ENCODE peak calls at places on chromosomes 16 and 17, in nine cellular contexts. One of them, this sample, is unnamed.

GRCh38 chr16:14097182-14097951 is 26.2 kb downstream of the MRTFB start:
- DNase-seq in right lobe of liver: no peak
- DNase-seq in spleen: no peak
- DNase-seq in HL-60: no peak
- DNase-seq in cardiac muscle cell: no peak
- DNase-seq in IMR-90: no peak
- DNase-seq in heart right ventricle: no peak
- DNase-seq in lower lobe of right lung: no peak
- DNase-seq in H9: no peak
- DNase-seq in this sample: no peak

GRCh38 chr16:72763927-72764628 is 283.9 kb downstream of the ZFHX3 start:
- DNase-seq in heart right ventricle: no peak
- DNase-seq in cardiac muscle cell: no peak
- DNase-seq in spleen: no peak
- DNase-seq in lower lobe of right lung: no peak
- DNase-seq in IMR-90: no peak
- DNase-seq in HL-60: no peak
- DNase-seq in right lobe of liver: no peak
- DNase-seq in H9: no peak
- DNase-seq in this sample: no peak

GRCh38 chr17:1919206-1919605 is 89.4 kb downstream of the RPA1 start:
- DNase-seq in heart right ventricle: no peak
- DNase-seq in HL-60: no peak
- DNase-seq in right lobe of liver: peak; percentile 20
- DNase-seq in lower lobe of right lung: no peak
- DNase-seq in spleen: no peak
- DNase-seq in cardiac muscle cell: no peak
- DNase-seq in H9: no peak
- DNase-seq in IMR-90: no peak
- DNase-seq in this sample: no peak

GRCh38 chr17:28227278-28228108 is 91.5 kb upstream of the TMEM97 start:
- DNase-seq in IMR-90: no peak
- DNase-seq in spleen: peak; percentile 75
- DNase-seq in right lobe of liver: peak; percentile 75
- DNase-seq in H9: peak; percentile 100
- DNase-seq in HL-60: no peak
- DNase-seq in lower lobe of right lung: peak; percentile 87
- DNase-seq in cardiac muscle cell: peak; percentile 44
- DNase-seq in heart right ventricle: peak; percentile 24
- DNase-seq in this sample: peak; percentile 98

GRCh38 chr16:3431779-3432219 is 11.5 kb downstream of the ZNF597 start:
- DNase-seq in right lobe of liver: peak; percentile 79
- DNase-seq in spleen: peak; percentile 90
- DNase-seq in HL-60: peak; percentile 96
- DNase-seq in lower lobe of right lung: peak; percentile 59
- DNase-seq in IMR-90: peak; percentile 31
- DNase-seq in cardiac muscle cell: peak; percentile 56
- DNase-seq in heart right ventricle: peak; percentile 61
- DNase-seq in H9: no peak
- DNase-seq in this sample: peak; percentile 62

GRCh38 chr16:82832861-82833260 is 206.1 kb downstream of the CDH13 start:
- DNase-seq in IMR-90: peak; percentile 90
- DNase-seq in H9: no peak
- DNase-seq in heart right ventricle: no peak
- DNase-seq in spleen: no peak
- DNase-seq in HL-60: no peak
- DNase-seq in cardiac muscle cell: peak; percentile 22
- DNase-seq in lower lobe of right lung: no peak
- DNase-seq in right lobe of liver: no peak
- DNase-seq in this sample: no peak

GRCh38 chr16:66660422-66661209 is 35.9 kb downstream of the CMTM4 start:
- DNase-seq in right lobe of liver: peak; percentile 73
- DNase-seq in H9: no peak
- DNase-seq in spleen: peak; percentile 76
- DNase-seq in IMR-90: peak; percentile 84
- DNase-seq in HL-60: peak; percentile 57
- DNase-seq in lower lobe of right lung: peak; percentile 66
- DNase-seq in cardiac muscle cell: peak; percentile 88
- DNase-seq in heart right ventricle: peak; percentile 57
- DNase-seq in this sample: peak; percentile 27

GRCh38 chr16:760498-761343 is at the start of gene MSLN:
- DNase-seq in IMR-90: no peak
- DNase-seq in lower lobe of right lung: peak; percentile 69
- DNase-seq in heart right ventricle: no peak
- DNase-seq in H9: no peak
- DNase-seq in HL-60: no peak
- DNase-seq in cardiac muscle cell: no peak
- DNase-seq in right lobe of liver: no peak
- DNase-seq in spleen: no peak
- DNase-seq in this sample: no peak

GRCh38 chr16:1561836-1562235 is 28.4 kb downstream of the TMEM204 start:
- DNase-seq in lower lobe of right lung: no peak
- DNase-seq in HL-60: no peak
- DNase-seq in heart right ventricle: no peak
- DNase-seq in spleen: no peak
- DNase-seq in IMR-90: no peak
- DNase-seq in right lobe of liver: no peak
- DNase-seq in cardiac muscle cell: no peak
- DNase-seq in H9: no peak
- DNase-seq in this sample: no peak

GRCh38 chr16:19583665-19584300 is 28.3 kb downstream of the VPS35L start:
- DNase-seq in spleen: no peak
- DNase-seq in H9: no peak
- DNase-seq in lower lobe of right lung: no peak
- DNase-seq in right lobe of liver: no peak
- DNase-seq in cardiac muscle cell: peak; percentile 72
- DNase-seq in HL-60: peak; percentile 47
- DNase-seq in heart right ventricle: no peak
- DNase-seq in IMR-90: peak; percentile 55
- DNase-seq in this sample: peak; percentile 39

GRCh38 chr16:50326835-50327465 is 41.8 kb downstream of the BRD7 start:
- DNase-seq in lower lobe of right lung: no peak
- DNase-seq in IMR-90: peak; percentile 36
- DNase-seq in cardiac muscle cell: peak; percentile 37
- DNase-seq in H9: peak; percentile 33
- DNase-seq in heart right ventricle: no peak
- DNase-seq in right lobe of liver: no peak
- DNase-seq in HL-60: peak; percentile 35
- DNase-seq in spleen: no peak
- DNase-seq in this sample: no peak

GRCh38 chr16:70483426-70483825 is 29.0 kb downstream of the FCSK start:
- DNase-seq in right lobe of liver: no peak
- DNase-seq in spleen: no peak
- DNase-seq in lower lobe of right lung: no peak
- DNase-seq in H9: no peak
- DNase-seq in cardiac muscle cell: no peak
- DNase-seq in HL-60: no peak
- DNase-seq in heart right ventricle: no peak
- DNase-seq in IMR-90: no peak
- DNase-seq in this sample: no peak

GRCh38 chr16:50526796-50527195 is 21.4 kb upstream of the NKD1 start:
- DNase-seq in cardiac muscle cell: no peak
- DNase-seq in heart right ventricle: no peak
- DNase-seq in H9: peak; percentile 10
- DNase-seq in spleen: peak; percentile 50
- DNase-seq in IMR-90: no peak
- DNase-seq in HL-60: no peak
- DNase-seq in right lobe of liver: no peak
- DNase-seq in lower lobe of right lung: no peak
- DNase-seq in this sample: no peak

GRCh38 chr16:68396481-68396880 is 51.8 kb downstream of the SMPD3 start:
- DNase-seq in lower lobe of right lung: peak; percentile 43
- DNase-seq in IMR-90: peak; percentile 58
- DNase-seq in H9: no peak
- DNase-seq in spleen: peak; percentile 51
- DNase-seq in cardiac muscle cell: peak; percentile 61
- DNase-seq in heart right ventricle: no peak
- DNase-seq in right lobe of liver: peak; percentile 68
- DNase-seq in HL-60: peak; percentile 29
- DNase-seq in this sample: no peak

GRCh38 chr17:82018152-82019041 is 4.3 kb downstream of the CENPX start:
- DNase-seq in right lobe of liver: no peak
- DNase-seq in spleen: no peak
- DNase-seq in H9: no peak
- DNase-seq in lower lobe of right lung: no peak
- DNase-seq in HL-60: no peak
- DNase-seq in cardiac muscle cell: no peak
- DNase-seq in IMR-90: no peak
- DNase-seq in heart right ventricle: no peak
- DNase-seq in this sample: no peak

GRCh38 chr16:8764486-8765250 is 32.8 kb downstream of the TMEM186 start:
- DNase-seq in spleen: peak; percentile 49
- DNase-seq in IMR-90: no peak
- DNase-seq in cardiac muscle cell: no peak
- DNase-seq in HL-60: no peak
- DNase-seq in heart right ventricle: no peak
- DNase-seq in lower lobe of right lung: no peak
- DNase-seq in H9: peak; percentile 44
- DNase-seq in right lobe of liver: no peak
- DNase-seq in this sample: no peak

GRCh38 chr17:38874505-38875419 is 4.9 kb downstream of the LASP1 start:
- DNase-seq in HL-60: no peak
- DNase-seq in H9: peak; percentile 34
- DNase-seq in IMR-90: no peak
- DNase-seq in heart right ventricle: no peak
- DNase-seq in cardiac muscle cell: peak; percentile 44
- DNase-seq in lower lobe of right lung: no peak
- DNase-seq in spleen: no peak
- DNase-seq in right lobe of liver: no peak
- DNase-seq in this sample: no peak

GRCh38 chr17:29616300-29617048 is 6.2 kb downstream of the CORO6 start:
- DNase-seq in IMR-90: no peak
- DNase-seq in H9: no peak
- DNase-seq in heart right ventricle: no peak
- DNase-seq in HL-60: no peak
- DNase-seq in cardiac muscle cell: no peak
- DNase-seq in spleen: no peak
- DNase-seq in lower lobe of right lung: no peak
- DNase-seq in right lobe of liver: peak; percentile 46
- DNase-seq in this sample: peak; percentile 75
- H3K27ac ChIP-seq in IMR-90: no peak overlapping the region
- H3K27ac ChIP-seq in H9: no peak overlapping the region
- H3K27ac ChIP-seq in heart right ventricle: peak overlapping the region; percentile 37
- H3K27ac ChIP-seq in HL-60: no peak overlapping the region
- H3K27ac ChIP-seq in cardiac muscle cell: no peak overlapping the region
- H3K27ac ChIP-seq in spleen: peak overlapping the region; percentile 70
- H3K27ac ChIP-seq in lower lobe of right lung: peak overlapping the region; percentile 69
- H3K27ac ChIP-seq in right lobe of liver: no peak overlapping the region
- H3K27ac ChIP-seq in this sample: no peak overlapping the region

GRCh38 chr17:74104921-74105320 is 98.6 kb upstream of the RPL38 start:
- DNase-seq in heart right ventricle: no peak
- DNase-seq in right lobe of liver: no peak
- DNase-seq in IMR-90: no peak
- DNase-seq in H9: no peak
- DNase-seq in cardiac muscle cell: no peak
- DNase-seq in spleen: peak; percentile 35
- DNase-seq in lower lobe of right lung: no peak
- DNase-seq in HL-60: no peak
- DNase-seq in this sample: no peak
- H3K27me3 ChIP-seq in heart right ventricle: peaks cover 57% of the 10 kb centered on the region
- H3K27me3 ChIP-seq in right lobe of liver: peaks cover 3% of the 10 kb centered on the region
- H3K27me3 ChIP-seq in IMR-90: no peaks in the 10 kb centered on the region
- H3K27me3 ChIP-seq in H9: no peaks in the 10 kb centered on the region
- H3K27me3 ChIP-seq in cardiac muscle cell: no peaks in the 10 kb centered on the region
- H3K27me3 ChIP-seq in spleen: no peaks in the 10 kb centered on the region
- H3K27me3 ChIP-seq in lower lobe of right lung: peaks cover 42% of the 10 kb centered on the region
- H3K27me3 ChIP-seq in HL-60: peaks cover 2% of the 10 kb centered on the region
- H3K27me3 ChIP-seq in this sample: no peaks in the 10 kb centered on the region

DNA sequence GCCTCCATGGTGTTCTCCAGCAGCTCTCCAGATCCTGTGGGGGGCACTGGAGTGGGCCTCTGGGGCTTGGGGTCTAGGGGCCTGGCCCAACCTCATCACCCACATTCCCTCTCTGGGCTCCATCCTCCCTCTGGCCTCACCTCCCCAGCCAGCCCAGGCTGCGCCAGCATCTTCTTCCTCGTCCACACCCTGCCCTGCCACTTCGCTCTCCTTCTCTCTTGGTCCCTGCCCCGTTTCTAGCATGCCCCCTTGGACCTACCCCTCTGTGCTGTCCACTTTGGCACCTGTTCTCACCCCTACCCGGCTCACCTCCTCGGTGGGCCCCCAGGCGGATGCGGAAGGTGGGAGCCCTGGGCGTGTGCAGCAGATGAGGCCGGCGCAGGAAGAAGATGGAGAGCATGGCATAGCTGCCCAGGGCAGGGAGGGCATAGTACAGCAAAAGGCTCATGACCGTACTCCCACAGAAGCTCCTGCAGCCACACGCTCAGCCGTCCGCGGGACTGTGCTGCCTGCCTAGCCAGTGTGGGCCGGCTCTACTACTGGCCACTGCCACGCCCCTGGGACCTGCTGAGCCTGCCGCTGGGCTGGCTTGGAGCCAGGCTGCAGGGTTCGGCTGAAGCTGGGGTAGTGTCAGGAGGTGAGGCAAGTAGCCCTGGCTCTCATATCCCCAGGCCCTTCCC is at the start of gene GDPD3:
- DNase-seq in lower lobe of right lung: no peak
- DNase-seq in cardiac muscle cell: no peak
- DNase-seq in H9: peak; percentile 56
- DNase-seq in right lobe of liver: no peak
- DNase-seq in spleen: no peak
- DNase-seq in IMR-90: no peak
- DNase-seq in HL-60: no peak
- DNase-seq in heart right ventricle: peak; percentile 52
- DNase-seq in this sample: no peak
- TF ChIP-seq CTCF in lower lobe of right lung: no peak
- TF ChIP-seq CTCF in cardiac muscle cell: no peak
- TF ChIP-seq CTCF in H9: no peak
- TF ChIP-seq CTCF in right lobe of liver: no peak
- TF ChIP-seq CTCF in spleen: no peak
- TF ChIP-seq CTCF in IMR-90: no peak
- TF ChIP-seq CTCF in HL-60: no peak
- TF ChIP-seq CTCF in heart right ventricle: no peak
- TF ChIP-seq CTCF in this sample: no peak

DNA sequence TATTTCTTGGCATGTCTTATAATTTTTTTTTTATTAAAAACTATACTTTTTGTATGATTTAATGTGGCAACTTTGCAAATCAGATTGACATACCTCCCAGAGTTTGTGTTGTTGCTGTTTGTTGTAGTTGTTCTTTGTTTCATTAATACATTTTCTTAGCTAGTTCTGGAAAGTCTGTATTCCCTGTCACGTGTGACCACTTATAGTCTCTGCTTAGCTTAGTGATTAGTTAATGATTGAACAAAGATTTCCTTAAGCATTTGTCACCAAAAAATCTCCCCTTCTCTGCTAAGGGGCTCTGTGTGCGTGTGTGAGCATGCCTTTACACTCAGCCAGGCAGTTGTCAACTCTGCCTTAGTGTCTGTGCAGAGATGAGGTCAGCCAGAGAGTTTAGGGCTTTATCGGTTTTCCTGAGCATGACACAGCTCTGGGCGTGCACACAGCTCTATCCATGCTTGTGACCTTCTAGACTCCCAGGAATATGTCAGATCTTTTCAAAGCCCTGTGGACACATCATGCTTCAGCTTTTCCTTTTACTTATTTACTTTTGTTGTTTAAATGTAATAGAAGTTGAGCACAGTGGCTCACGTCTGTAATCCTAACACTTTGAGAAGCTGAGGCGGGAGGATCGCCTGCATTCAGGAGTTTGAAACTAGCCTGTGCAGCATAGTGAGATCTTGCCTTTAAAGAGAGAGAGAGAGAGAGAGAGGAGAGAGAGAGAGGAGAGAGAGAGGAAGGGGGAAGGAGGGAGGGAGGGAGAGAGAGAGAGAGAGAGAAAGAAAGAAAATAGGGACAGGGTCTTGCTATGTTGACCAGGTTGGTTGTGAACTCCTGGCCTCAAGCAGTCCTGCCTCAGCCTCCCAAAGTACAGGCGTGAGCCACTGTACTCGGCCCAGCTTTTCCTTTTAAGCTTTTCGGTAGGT is 21.9 kb downstream of the DNAI2 start:
- DNase-seq in cardiac muscle cell: peak; percentile 31
- DNase-seq in lower lobe of right lung: no peak
- DNase-seq in right lobe of liver: no peak
- DNase-seq in IMR-90: no peak
- DNase-seq in spleen: no peak
- DNase-seq in HL-60: no peak
- DNase-seq in H9: no peak
- DNase-seq in heart right ventricle: no peak
- DNase-seq in this sample: peak; percentile 6
- H3K27ac ChIP-seq in cardiac muscle cell: peak overlapping the region; percentile 8
- H3K27ac ChIP-seq in lower lobe of right lung: no peak overlapping the region
- H3K27ac ChIP-seq in right lobe of liver: no peak overlapping the region
- H3K27ac ChIP-seq in IMR-90: no peak overlapping the region
- H3K27ac ChIP-seq in spleen: peak overlapping the region; percentile 40
- H3K27ac ChIP-seq in HL-60: no peak overlapping the region
- H3K27ac ChIP-seq in H9: no peak overlapping the region
- H3K27ac ChIP-seq in heart right ventricle: peak overlapping the region; percentile 89
- H3K27ac ChIP-seq in this sample: no peak overlapping the region

This sample was measured in pancreas.